ENCODE peak calls at places on chromosome 18, in five cellular contexts. W is mucosa of gallbladder, M is AG10803, R is iris pigment epithelial cell, A is ecto neural progenitor cell. O is an unnamed sample.

GRCh38 chr18:34219651-34220050 is 5.1 kb downstream of the NOL4 start:
- DNase-seq in W (no peak), R (no peak), A (no peak), M (no peak), O (no peak)

GRCh38 chr18:49819768-49820662 is 6.7 kb upstream of the ACAA2 start:
- DNase-seq in R (peak; percentile 74), A (no peak), M (no peak), W (no peak), O (no peak)

GRCh38 chr18:34128436-34128835 is 96.3 kb downstream of the NOL4 start:
- DNase-seq in A (no peak), R (peak; percentile 28), M (peak; percentile 45), W (no peak), O (no peak)

GRCh38 chr18:74497308-74497640 is 1.1 kb downstream of the CNDP2 start:
- DNase-seq in W (no peak), A (no peak), M (no peak), R (no peak), O (no peak)

GRCh38 chr18:77876319-77876865 is 626.7 kb downstream of the GALR1 start:
- DNase-seq in R (no peak), W (no peak), M (no peak), A (no peak), O (no peak)

GRCh38 chr18:62720766-62721613 is 5.6 kb downstream of the PHLPP1 start:
- DNase-seq in A (no peak), M (no peak), R (no peak), W (no peak), O (no peak)

GRCh38 chr18:50090370-50091312 is 104.3 kb downstream of the MYO5B start:
- DNase-seq in W (no peak), R (no peak), A (no peak), M (no peak), O (no peak)

GRCh38 chr18:72468011-72468710 is 76.0 kb downstream of the CBLN2 start:
- DNase-seq in A (no peak), W (no peak), R (no peak), M (no peak), O (no peak)

GRCh38 chr18:40932862-40933261 is 1022.2 kb upstream of the PIK3C3 start:
- DNase-seq in M (no peak), A (no peak), W (no peak), R (no peak), O (no peak)